ENCODE peak calls at places on chromosomes 1 and 21, in four cellular contexts. U is omental fat pad, J is spleen, T is M059J. F is an unnamed sample.

GRCh38 chr1:218377143-218377660 is 32.1 kb downstream of the TGFB2 start:
- DNase-seq in U (no peak), J (no peak), T (peak; percentile 97), F (no peak)

GRCh38 chr21:36756527-36756926 is 57.6 kb downstream of the SIM2 start:
- DNase-seq in U (no peak), J (no peak), T (peak; percentile 55), F (no peak)

GRCh38 chr1:39852214-39852791 is 31.0 kb downstream of the TRIT1 start:
- DNase-seq in U (no peak), J (no peak), T (no peak), F (no peak)

GRCh38 chr1:20430355-20431290 is 55.4 kb downstream of the CAMK2N1 start:
- DNase-seq in U (no peak), J (no peak), T (peak; percentile 26), F (peak; percentile 41)

GRCh38 chr1:17579951-17580939 is 40.7 kb downstream of the ARHGEF10L start:
- DNase-seq in U (no peak), J (peak; percentile 77), T (no peak), F (no peak)

GRCh38 chr1:183920651-183921050 is 115.7 kb downstream of the RGL1 start:
- DNase-seq in U (no peak), J (no peak), T (no peak), F (no peak)

GRCh38 chr1:176691251-176692228 is 228.6 kb downstream of the PAPPA2 start:
- DNase-seq in U (no peak), J (no peak), T (peak; percentile 40), F (peak; percentile 27)

GRCh38 chr1:207981976-207982375 is 71.1 kb upstream of the CD34 start:
- DNase-seq in U (no peak), J (no peak), T (no peak), F (no peak)

GRCh38 chr1:18661404-18662285 is 31.0 kb downstream of the PAX7 start:
- DNase-seq in U (no peak), J (no peak), T (no peak), F (no peak)

GRCh38 chr1:931380-932177 is 7.9 kb downstream of the SAMD11 start:
- DNase-seq in U (no peak), J (no peak), T (no peak), F (no peak)

GRCh38 chr1:157104598-157105293 is 5.1 kb upstream of the ETV3L start:
- DNase-seq in U (no peak), J (peak; percentile 24), T (peak; percentile 50), F (no peak)

GRCh38 chr1:94628174-94628843 is 86.8 kb upstream of the F3 start:
- DNase-seq in U (no peak), J (no peak), T (no peak), F (no peak)

GRCh38 chr1:22639286-22639685 is 2.9 kb downstream of the C1QA start:
- DNase-seq in U (no peak), J (no peak), T (peak; percentile 55), F (no peak)

GRCh38 chr21:19489930-19490329 is 1086.3 kb upstream of the TMPRSS15 start:
- DNase-seq in U (no peak), J (no peak), T (no peak), F (no peak)

GRCh38 chr1:77608893-77609292 is 73.6 kb downstream of the ZZZ3 start:
- DNase-seq in U (no peak), J (no peak), T (no peak), F (no peak)

GRCh38 chr1:245790441-245790840 is 635.7 kb downstream of the KIF26B start:
- DNase-seq in U (no peak), J (no peak), T (peak; percentile 80), F (no peak)

GRCh38 chr1:25433389-25434186 is 2.9 kb downstream of the MACO1 start:
- DNase-seq in U (no peak), J (no peak), T (peak; percentile 60), F (no peak)

GRCh38 chr1:28675921-28676257 is 7.3 kb downstream of the GMEB1 start:
- DNase-seq in U (no peak), J (no peak), T (no peak), F (no peak)

GRCh38 chr1:219413523-219413922 is 199.4 kb downstream of the ZC3H11B start:
- DNase-seq in U (no peak), J (no peak), T (no peak), F (no peak)

GRCh38 chr1:109796484-109797305 is 33.0 kb upstream of the EPS8L3 start:
- DNase-seq in U (peak; percentile 9), J (no peak), T (peak; percentile 82), F (no peak)

GRCh38 chr1:200161801-200162200 is 134.3 kb downstream of the NR5A2 start:
- DNase-seq in U (no peak), J (no peak), T (no peak), F (no peak)

GRCh38 chr1:229434641-229435051 is 752 bp upstream of the ACTA1 start:
- DNase-seq in U (no peak), J (no peak), T (no peak), F (no peak)

GRCh38 chr1:3319874-3320245 is 134.6 kb upstream of the ARHGEF16 start:
- DNase-seq in U (no peak), J (no peak), T (peak; percentile 70), F (no peak)

GRCh38 chr1:231020139-231020601 is 19.9 kb downstream of the FAM89A start:
- DNase-seq in U (no peak), J (no peak), T (peak; percentile 57), F (no peak)

GRCh38 chr1:78132174-78132972 is 86.6 kb downstream of the GIPC2 start:
- DNase-seq in U (no peak), J (no peak), T (no peak), F (no peak)

GRCh38 chr1:207941664-207942063 is 30.7 kb upstream of the CD34 start:
- DNase-seq in U (no peak), J (no peak), T (peak; percentile 86), F (peak; percentile 89)

GRCh38 chr1:158067651-158068050 is 74.2 kb downstream of the KIRREL1 start:
- DNase-seq in U (no peak), J (no peak), T (peak; percentile 13), F (peak; percentile 34)

GRCh38 chr1:173249349-173249748 is 42.2 kb upstream of the TNFSF4 start:
- DNase-seq in U (no peak), J (no peak), T (no peak), F (peak; percentile 24)

GRCh38 chr1:234844479-234845031 is 234.6 kb upstream of the IRF2BP2 start:
- DNase-seq in U (no peak), J (no peak), T (peak; percentile 35), F (no peak)

GRCh38 chr21:37531402-37532042 is 164.9 kb downstream of the DYRK1A start:
- DNase-seq in U (no peak), J (peak; percentile 76), T (no peak), F (peak; percentile 70)

GRCh38 chr1:36612121-36612520 is 129.4 kb upstream of the CSF3R start:
- DNase-seq in U (no peak), J (no peak), T (no peak), F (no peak)

GRCh38 chr1:150152772-150153461 is 3.2 kb downstream of the PLEKHO1 start:
- DNase-seq in U (no peak), J (no peak), T (peak; percentile 71), F (no peak)

F was measured in left cardiac atrium.